ENCODE peak calls at places on chromosome 1, in four cellular contexts. F, I, M and U are unnamed samples.

GRCh38 chr1:58768971-58769808 is 14.7 kb downstream of the JUN start:
- DNase-seq in I (no peak), M (peak), F (peak), U (no peak)

GRCh38 chr1:23896491-23896890 is 16.7 kb downstream of the CNR2 start:
- DNase-seq in F (no peak), M (no peak), I (no peak), U (no peak)

GRCh38 chr1:40634901-40635655 is 30.4 kb downstream of the RIMS3 start:
- DNase-seq in I (no peak), F (peak), M (no peak), U (no peak)

GRCh38 chr1:190578015-190578414 is 100.4 kb upstream of the BRINP3 start:
- DNase-seq in I (no peak), M (no peak), F (no peak), U (no peak)

GRCh38 chr1:25556791-25557476 is 13.5 kb downstream of the LDLRAP1 start:
- DNase-seq in M (no peak), I (no peak), F (peak), U (no peak)

GRCh38 chr1:11645270-11645669 is 9.0 kb downstream of the FBXO2 start:
- DNase-seq in I (no peak), F (no peak), M (no peak), U (no peak)

GRCh38 chr1:88683848-88684481 is at the start of gene PKN2:
- DNase-seq in F (peak), I (peak), M (peak), U (peak)

GRCh38 chr1:229380514-229381160 is 37.8 kb upstream of the CCSAP start:
- DNase-seq in I (no peak), M (no peak), F (no peak), U (no peak)

GRCh38 chr1:227945891-227946623 is 1.7 kb downstream of the WNT9A start:
- DNase-seq in I (no peak), F (peak), M (peak), U (no peak)

GRCh38 chr1:30257742-30258380 is 465.5 kb downstream of the MATN1 start:
- DNase-seq in F (no peak), M (no peak), I (no peak), U (no peak)

GRCh38 chr1:5944069-5944847 is 48.0 kb downstream of the NPHP4 start:
- DNase-seq in F (no peak), I (no peak), M (no peak), U (no peak)

GRCh38 chr1:44260792-44261474 is 47.7 kb downstream of the DMAP1 start:
- DNase-seq in F (no peak), M (no peak), I (no peak), U (no peak)

GRCh38 chr1:1966086-1966740 is 37.4 kb downstream of the CFAP74 start:
- DNase-seq in I (no peak), M (no peak), F (no peak), U (no peak)

GRCh38 chr1:197675475-197676324 is 99.6 kb downstream of the DENND1B start:
- DNase-seq in M (peak), I (no peak), F (peak), U (no peak)

GRCh38 chr1:208100906-208101305 is 143.3 kb downstream of the PLXNA2 start:
- DNase-seq in F (no peak), M (peak), I (no peak), U (no peak)

GRCh38 chr1:54791880-54792522 is 9.1 kb downstream of the TTC22 start:
- DNase-seq in F (peak), I (no peak), M (peak), U (peak)